ENCODE peak calls at places on chromosomes 13 and 19, in six cellular contexts. U is pancreas, C is WTC11, N is retinal pigment epithelial cell, F is glutamatergic neuron, L is progenitor cell of endocrine pancreas. V is an unnamed sample.
A peak's percentile ranks its signal among the peaks of the same experiment; 100 is the strongest.

GRCh38 chr19:3346677-3347353 is 19.6 kb upstream of the NFIC start:
- DNase-seq in U (peak; percentile 96), L (no peak), C (no peak), F (no peak), N (no peak), V (peak; percentile 82)

GRCh38 chr13:28741080-28741479 is 22.3 kb upstream of the SLC46A3 start:
- DNase-seq in C (no peak), U (no peak), L (no peak), F (no peak), N (no peak), V (no peak)

GRCh38 chr13:113599396-113599795 is 14.8 kb downstream of the TFDP1 start:
- DNase-seq in N (no peak), L (no peak), C (peak; percentile 1), F (no peak), U (peak; percentile 11), V (no peak)

GRCh38 chr19:8331263-8331840 is 10.1 kb downstream of the RPS28 start:
- DNase-seq in L (no peak), N (no peak), F (no peak), C (no peak), U (peak; percentile 20), V (no peak)

GRCh38 chr13:95137096-95137495 is 164.2 kb downstream of the ABCC4 start:
- DNase-seq in U (no peak), C (no peak), F (no peak), N (no peak), L (no peak), V (peak; percentile 27)

GRCh38 chr19:42281175-42282035 is 12.4 kb downstream of the CIC start:
- DNase-seq in F (peak; percentile 66), U (peak; percentile 86), N (peak; percentile 66), L (no peak), C (no peak), V (peak; percentile 75)

GRCh38 chr19:33064778-33065550 is at the start of gene RHPN2:
- DNase-seq in C (peak; percentile 72), U (peak; percentile 82), F (peak; percentile 68), N (no peak), L (peak; percentile 58), V (peak; percentile 87)

GRCh38 chr13:99135591-99135990 is 65.1 kb upstream of the UBAC2 start:
- DNase-seq in C (no peak), L (no peak), F (no peak), U (no peak), N (no peak), V (no peak)

GRCh38 chr19:7698583-7698982 is 3.3 kb downstream of the FCER2 start:
- DNase-seq in L (no peak), C (no peak), N (no peak), F (no peak), U (no peak), V (no peak)

GRCh38 chr13:77415253-77416127 is 88.6 kb upstream of the MYCBP2 start:
- DNase-seq in N (no peak), L (no peak), U (no peak), F (no peak), C (no peak), V (no peak)

GRCh38 chr13:49304763-49305695 is 57.3 kb downstream of the CDADC1 start:
- DNase-seq in L (no peak), F (no peak), N (no peak), C (no peak), U (no peak), V (no peak)

GRCh38 chr13:97255515-97255999 is 33.4 kb downstream of the MBNL2 start:
- DNase-seq in N (no peak), U (no peak), L (no peak), C (no peak), F (no peak), V (no peak)

DNA sequence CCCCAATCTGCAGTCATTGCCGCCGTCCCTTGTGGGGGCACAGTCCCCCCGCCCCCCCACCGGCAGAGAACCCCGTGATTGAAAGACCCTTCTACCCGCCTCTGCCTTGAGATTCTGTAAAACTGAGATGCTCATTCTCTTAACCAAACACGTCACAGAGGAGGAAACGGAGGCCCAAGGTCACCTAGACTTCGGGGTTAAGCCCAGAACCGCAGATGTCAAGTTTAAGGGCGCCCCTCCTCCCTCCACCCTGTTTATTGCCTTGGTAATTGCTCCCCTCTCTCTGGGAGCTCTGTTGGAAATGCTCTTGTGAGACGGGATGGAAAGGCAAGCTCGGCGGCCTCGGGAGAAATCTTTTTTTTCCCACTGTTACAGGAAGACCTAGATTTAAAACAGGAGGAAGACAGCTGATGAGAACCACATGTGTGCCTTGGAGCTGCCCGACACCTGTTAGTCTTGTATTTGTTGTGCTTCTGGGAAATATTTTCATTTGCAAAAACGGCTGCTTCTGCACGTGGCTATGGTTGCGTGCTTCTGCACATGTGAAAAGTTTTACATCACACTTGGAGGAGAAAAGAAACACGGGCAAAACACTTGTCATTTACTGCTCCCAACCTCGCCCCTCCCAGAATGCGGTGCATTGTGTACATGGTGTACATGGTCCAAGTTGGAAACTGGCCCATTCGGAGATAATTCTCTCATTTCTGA is 1.1 kb upstream of the MED26 start:
- DNase-seq in C (no peak), L (no peak), F (no peak), N (no peak), U (no peak), V (peak; percentile 87)
- TF ChIP-seq CTCF in C (no peak), L (no peak), F (no peak), N (no peak), U (no peak), V (no peak)

GRCh38 chr13:20258963-20259288 is 26.8 kb upstream of the GJB6 start:
- DNase-seq in F (no peak), N (no peak), C (no peak), U (no peak), L (no peak), V (no peak)

GRCh38 chr13:20263393-20264044 is 31.4 kb upstream of the GJB6 start:
- DNase-seq in U (no peak), F (no peak), C (no peak), N (no peak), L (no peak), V (no peak)

GRCh38 chr13:20270163-20270865 is 38.2 kb upstream of the GJB6 start:
- DNase-seq in L (no peak), F (no peak), U (no peak), N (no peak), C (no peak), V (no peak)

GRCh38 chr13:20264271-20265018 is 32.3 kb upstream of the GJB6 start:
- DNase-seq in U (no peak), L (no peak), F (no peak), C (no peak), N (no peak), V (no peak)
- TF ChIP-seq CTCF in U (no peak), L (no peak), F (no peak), C (no peak), N (no peak), V (no peak)

GRCh38 chr19:14250870-14251269 is 44.9 kb upstream of the ADGRL1 start:
- DNase-seq in L (no peak), C (no peak), N (no peak), F (no peak), U (no peak), V (no peak)

DNA sequence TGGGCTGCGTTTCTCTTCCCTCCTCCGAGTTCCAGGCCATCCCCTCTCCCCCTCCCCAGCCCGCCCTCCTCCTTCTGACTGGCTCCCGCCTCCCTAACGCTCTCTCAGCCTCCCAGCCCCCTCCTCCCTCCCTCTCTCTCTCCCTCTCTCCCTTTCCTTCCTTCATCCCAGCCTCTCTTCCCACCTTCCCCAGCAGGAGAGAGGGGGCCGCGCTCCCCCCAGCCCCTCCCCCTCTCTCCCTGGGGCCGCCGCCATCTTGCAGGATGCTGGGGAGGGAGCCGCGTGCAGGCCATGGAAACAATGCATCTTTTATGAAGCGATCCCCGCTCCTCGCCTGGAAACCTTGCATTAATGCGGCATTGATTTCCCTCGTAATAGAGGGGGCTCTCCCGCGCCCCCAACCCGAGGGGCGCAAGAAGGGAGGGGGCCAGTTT is 42.6 kb upstream of the ADGRL1 start:
- DNase-seq in F (peak; percentile 90), U (peak; percentile 39), N (peak; percentile 25), C (peak; percentile 90), L (peak; percentile 58), V (no peak)
- TF ChIP-seq CTCF in F (no peak), U (no peak), N (no peak), C (no peak), L (no peak), V (no peak)

DNA sequence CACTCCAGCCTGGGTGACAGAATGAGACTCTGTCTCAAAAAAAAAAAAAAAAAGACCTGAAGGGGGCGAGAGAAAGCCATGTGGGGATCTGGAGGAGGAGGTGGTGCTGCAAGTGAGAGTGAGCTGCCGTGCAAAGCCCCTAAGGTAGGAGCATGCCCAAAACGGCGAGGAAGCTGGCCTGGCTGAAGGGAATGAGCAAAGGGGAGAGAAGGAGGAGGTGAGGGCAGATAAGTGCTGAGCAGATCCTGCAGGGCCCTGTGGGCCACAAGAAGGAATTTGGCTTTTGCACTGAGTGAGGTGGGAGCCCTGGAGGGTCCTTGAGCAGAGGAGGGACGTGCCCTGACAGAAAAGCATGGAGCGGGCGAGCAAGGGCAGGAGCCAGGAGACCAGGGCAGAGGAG is 19.4 kb upstream of the ADGRE5 start:
- DNase-seq in N (no peak), L (no peak), C (peak; percentile 63), U (no peak), F (no peak), V (peak; percentile 12)
- TF ChIP-seq CTCF in N (no peak), L (no peak), C (no peak), U (no peak), F (no peak), V (no peak)

GRCh38 chr13:91406619-91407018 is 8.2 kb downstream of the GPC5 start:
- DNase-seq in C (peak; percentile 53), F (no peak), L (no peak), N (no peak), U (no peak), V (peak; percentile 26)
- TF ChIP-seq CTCF in C (peak; percentile 31), F (peak; percentile 33), L (peak; percentile 50), N (peak; percentile 61), U (no peak), V (peak; percentile 42)

GRCh38 chr13:73943137-73943964 is 190.9 kb downstream of the KLF12 start:
- DNase-seq in C (no peak), L (no peak), U (no peak), F (no peak), N (no peak), V (no peak)

GRCh38 chr13:73943965-73944233 is 190.3 kb downstream of the KLF12 start:
- DNase-seq in L (no peak), U (no peak), C (no peak), F (no peak), N (no peak), V (no peak)

GRCh38 chr13:73948848-73949529 is 185.2 kb downstream of the KLF12 start:
- DNase-seq in L (no peak), U (no peak), N (no peak), C (no peak), F (no peak), V (no peak)

GRCh38 chr13:73945871-73946270 is 188.3 kb downstream of the KLF12 start:
- DNase-seq in L (no peak), F (no peak), N (no peak), U (no peak), C (no peak), V (no peak)

DNA sequence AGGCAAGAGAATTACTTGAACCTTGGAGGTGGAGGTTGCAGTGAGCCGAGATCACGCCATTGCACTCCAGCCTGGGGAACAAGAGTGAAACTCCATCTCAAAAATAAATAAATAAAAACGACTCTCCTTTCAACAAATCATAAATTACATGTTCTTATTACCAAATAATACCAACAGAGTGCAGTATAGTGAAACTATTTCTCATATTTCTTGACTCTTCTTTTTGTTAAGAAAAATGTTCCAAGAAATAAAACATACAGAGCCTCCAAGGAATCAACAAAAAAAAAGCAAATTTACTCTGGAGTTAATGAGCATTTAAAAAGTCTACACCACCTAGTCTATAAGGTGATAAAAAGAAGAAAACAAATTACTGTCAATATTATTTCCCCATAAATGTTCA is 188.8 kb downstream of the KLF12 start:
- DNase-seq in N (no peak), U (no peak), C (no peak), L (no peak), F (no peak), V (no peak)
- TF ChIP-seq CTCF in N (no peak), U (no peak), C (no peak), L (no peak), F (no peak), V (no peak)

GRCh38 chr13:30934381-30934780 is 1.9 kb downstream of the TEX26 start:
- DNase-seq in U (peak; percentile 39), N (no peak), C (peak; percentile 35), L (no peak), F (peak; percentile 20), V (no peak)
- TF ChIP-seq CTCF in U (no peak), N (peak; percentile 28), C (peak; percentile 18), L (peak; percentile 55), F (peak; percentile 18), V (peak; percentile 3)

V was measured in foreskin fibroblast.